ENCODE peak calls at places on chromosome 2, in nine cellular contexts. I, C, O, E, W, X, Y, A and H are unnamed samples.
A peak's percentile ranks its signal among the peaks of the same experiment; 100 is the strongest.

GRCh38 chr2:113012436-113013335 is 7.4 kb downstream of the IL36A start:
- DNase-seq in I (no peak), C (no peak), O (no peak), E (peak; percentile 59), W (peak; percentile 85), X (no peak), Y (no peak), A (no peak), H (no peak)

GRCh38 chr2:119416299-119416923 is 15.2 kb upstream of the TMEM37 start:
- DNase-seq in I (no peak), C (no peak), O (no peak), E (no peak), W (no peak), X (no peak), Y (no peak), A (no peak), H (no peak)

GRCh38 chr2:20625491-20625919 is 25.4 kb downstream of the HS1BP3 start:
- DNase-seq in I (no peak), C (no peak), O (peak; percentile 46), E (no peak), W (no peak), X (peak; percentile 76), Y (no peak), A (no peak), H (peak; percentile 51)

GRCh38 chr2:241563031-241563507 is 4.5 kb downstream of the BOK start:
- DNase-seq in I (no peak), C (no peak), O (no peak), E (no peak), W (no peak), X (peak; percentile 80), Y (peak; percentile 56), A (peak; percentile 38), H (peak; percentile 57)

GRCh38 chr2:62794791-62795190 is 89.3 kb downstream of the EHBP1 start:
- DNase-seq in I (no peak), C (peak; percentile 67), O (no peak), E (no peak), W (peak; percentile 38), X (no peak), Y (no peak), A (no peak), H (no peak)

GRCh38 chr2:231189171-231189530 is 9.3 kb upstream of the ARMC9 start:
- DNase-seq in I (no peak), C (no peak), O (peak; percentile 54), E (no peak), W (no peak), X (peak; percentile 10), Y (no peak), A (no peak), H (no peak)

GRCh38 chr2:36445191-36445590 is 89.6 kb downstream of the CRIM1 start:
- DNase-seq in I (no peak), C (no peak), O (no peak), E (no peak), W (no peak), X (no peak), Y (no peak), A (no peak), H (no peak)

GRCh38 chr2:45904931-45905642 is 253.6 kb downstream of the PRKCE start:
- DNase-seq in I (no peak), C (no peak), O (peak; percentile 63), E (no peak), W (no peak), X (peak; percentile 66), Y (no peak), A (no peak), H (no peak)

GRCh38 chr2:165985120-165985519 is 31.5 kb upstream of the TTC21B start:
- DNase-seq in I (no peak), C (no peak), O (no peak), E (no peak), W (no peak), X (no peak), Y (no peak), A (no peak), H (no peak)

GRCh38 chr2:71923887-71924533 is 223.7 kb downstream of the CYP26B1 start:
- DNase-seq in I (no peak), C (peak; percentile 76), O (peak; percentile 88), E (peak; percentile 76), W (peak; percentile 83), X (peak; percentile 92), Y (no peak), A (no peak), H (no peak)

GRCh38 chr2:143901185-143901842 is 618.6 kb downstream of the ZEB2 start:
- DNase-seq in I (no peak), C (peak; percentile 73), O (no peak), E (no peak), W (peak; percentile 9), X (peak; percentile 78), Y (no peak), A (no peak), H (no peak)

GRCh38 chr2:20224716-20225293 is at the start of gene SDC1:
- DNase-seq in I (peak; percentile 45), C (peak; percentile 44), O (peak; percentile 71), E (peak; percentile 41), W (peak; percentile 82), X (peak; percentile 94), Y (peak; percentile 92), A (peak; percentile 88), H (no peak)

GRCh38 chr2:85599468-85600234 is 2.8 kb downstream of the TMEM150A start:
- DNase-seq in I (no peak), C (no peak), O (no peak), E (no peak), W (no peak), X (peak; percentile 57), Y (no peak), A (peak; percentile 47), H (no peak)

GRCh38 chr2:126894585-126895182 is 4.0 kb upstream of the TEX51 start:
- DNase-seq in I (no peak), C (no peak), O (peak; percentile 17), E (no peak), W (no peak), X (no peak), Y (no peak), A (no peak), H (no peak)

DNA sequence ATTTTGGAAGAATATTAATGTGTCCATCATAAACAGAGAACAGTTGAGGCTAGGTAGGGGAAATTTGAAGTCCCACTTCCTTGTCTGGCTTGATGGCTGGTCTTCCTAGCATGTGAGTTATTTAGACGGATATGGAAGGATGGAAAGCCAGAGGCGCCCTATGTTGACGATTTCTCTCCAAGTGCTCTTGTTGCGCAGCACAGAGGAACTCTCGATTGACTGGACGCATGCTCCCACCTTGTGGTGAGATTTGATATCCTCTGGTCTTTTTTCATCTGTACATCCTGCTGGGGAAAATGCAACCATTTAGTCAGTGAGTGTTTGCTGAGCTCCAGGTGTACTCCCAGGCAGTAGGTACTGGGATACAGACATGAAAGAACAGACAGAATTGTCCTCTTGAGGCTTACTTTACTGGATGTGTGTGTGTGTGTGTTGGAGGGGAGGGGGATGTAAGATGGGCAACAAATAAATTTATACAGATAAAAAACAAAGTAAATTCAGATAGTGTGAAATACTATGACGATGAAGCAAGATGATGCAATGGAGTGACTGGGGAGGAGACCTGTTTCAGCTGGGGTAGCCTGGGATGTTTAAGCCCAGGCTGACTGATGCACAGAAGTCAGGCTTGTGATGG is 137.2 kb downstream of the TRIM43 start:
- DNase-seq in I (peak; percentile 64), C (peak; percentile 93), O (peak; percentile 90), E (peak; percentile 25), W (peak; percentile 89), X (peak; percentile 84), Y (no peak), A (no peak), H (peak; percentile 65)
- TF ChIP-seq CTCF in I (peak; percentile 77), C (peak; percentile 67), O (peak; percentile 84), E (peak; percentile 53), W (peak; percentile 70), X (peak; percentile 72), Y (peak; percentile 50), A (no peak), H (peak; percentile 81)

GRCh38 chr2:217705461-217705860 is 297.3 kb downstream of the TNS1 start:
- DNase-seq in I (no peak), C (no peak), O (no peak), E (no peak), W (no peak), X (no peak), Y (no peak), A (no peak), H (no peak)
- H3K4me1 ChIP-seq in I (no peaks in the 10 kb centered on the region), C (peaks cover 9% of the 10 kb centered on the region), O (peaks cover 14% of the 10 kb centered on the region), E (no peaks in the 10 kb centered on the region), W (no peaks in the 10 kb centered on the region), X (peaks cover 21% of the 10 kb centered on the region), Y (no peaks in the 10 kb centered on the region), A (no peaks in the 10 kb centered on the region), H (peaks cover 8% of the 10 kb centered on the region)

DNA sequence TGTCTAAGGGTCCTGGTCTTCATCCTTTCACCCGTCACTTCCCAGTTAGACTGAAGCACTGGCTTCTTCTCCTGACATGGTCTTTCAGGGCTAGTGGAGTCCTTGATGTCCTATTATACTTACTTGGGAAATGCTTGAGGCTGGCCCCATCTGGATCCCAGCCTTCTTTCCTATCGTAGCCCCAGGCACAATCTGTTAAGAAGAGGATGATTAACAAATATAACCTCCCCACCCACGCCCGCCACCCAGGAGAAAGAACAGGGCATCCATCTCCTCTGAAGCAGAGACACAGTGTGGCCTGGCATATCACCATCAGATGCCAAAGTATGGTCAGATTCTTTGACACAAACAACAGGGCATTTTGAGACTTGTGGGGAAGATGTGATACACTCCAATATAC is 530.1 kb downstream of the SOX11 start:
- DNase-seq in I (no peak), C (no peak), O (no peak), E (no peak), W (no peak), X (no peak), Y (no peak), A (no peak), H (no peak)
- TF ChIP-seq CTCF in I (no peak), C (no peak), O (no peak), E (no peak), W (no peak), X (no peak), Y (no peak), A (no peak), H (no peak)

GRCh38 chr2:224562831-224563230 is 22.3 kb downstream of the CUL3 start:
- DNase-seq in I (no peak), C (no peak), O (no peak), E (no peak), W (no peak), X (no peak), Y (no peak), A (no peak), H (no peak)

GRCh38 chr2:224565452-224566035 is 19.6 kb downstream of the CUL3 start:
- DNase-seq in I (no peak), C (no peak), O (no peak), E (no peak), W (no peak), X (no peak), Y (no peak), A (no peak), H (no peak)

GRCh38 chr2:224561234-224562005 is 23.7 kb downstream of the CUL3 start:
- DNase-seq in I (no peak), C (no peak), O (no peak), E (no peak), W (no peak), X (peak; percentile 78), Y (no peak), A (no peak), H (no peak)

GRCh38 chr2:224560549-224560948 is 24.6 kb downstream of the CUL3 start:
- DNase-seq in I (no peak), C (no peak), O (no peak), E (no peak), W (no peak), X (no peak), Y (no peak), A (no peak), H (no peak)

DNA sequence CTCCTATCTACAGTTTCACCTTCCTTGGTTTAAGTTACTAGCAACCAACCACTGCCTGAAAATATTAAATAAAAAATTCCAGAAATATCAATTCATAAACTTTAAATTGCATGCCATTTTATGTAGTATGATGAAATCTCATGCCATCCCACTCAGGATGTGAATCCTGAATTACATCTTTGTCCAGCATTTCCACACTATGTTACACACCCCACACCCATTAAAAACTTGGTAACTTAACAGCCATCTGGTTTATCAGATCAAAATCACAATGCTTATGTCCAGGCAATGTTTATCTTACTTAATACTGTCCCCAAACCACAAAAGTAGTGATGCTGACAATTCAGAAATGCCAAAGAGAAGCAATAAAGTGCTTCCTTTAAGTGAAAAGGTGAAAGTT is 21.6 kb downstream of the CUL3 start:
- DNase-seq in I (no peak), C (peak; percentile 62), O (no peak), E (no peak), W (no peak), X (no peak), Y (no peak), A (no peak), H (no peak)
- H3K4me1 ChIP-seq in I (no peaks in the 10 kb centered on the region), C (peaks cover 3% of the 10 kb centered on the region), O (peaks cover 41% of the 10 kb centered on the region), E (peaks cover 3% of the 10 kb centered on the region), W (peaks cover 13% of the 10 kb centered on the region), X (peaks cover 26% of the 10 kb centered on the region), Y (peaks cover 27% of the 10 kb centered on the region), A (peaks cover 13% of the 10 kb centered on the region), H (peaks cover 82% of the 10 kb centered on the region)